ENCODE peak calls at places on chromosomes 12 and 14, in nine cellular contexts. G, L, F, K, I, S, P, Q and X are unnamed samples.

GRCh38 chr14:96512602-96513397 is 10.6 kb downstream of the PAPOLA start:
- DNase-seq in G (no peak), L (no peak), F (no peak), K (no peak), I (no peak), S (no peak), P (no peak), Q (no peak), X (no peak)

GRCh38 chr14:59331217-59331616 is 134.0 kb downstream of the GPR135 start:
- DNase-seq in G (no peak), L (no peak), F (no peak), K (no peak), I (peak; percentile 66), S (no peak), P (no peak), Q (no peak), X (no peak)

GRCh38 chr14:102605026-102605425 is 12.6 kb downstream of the RCOR1 start:
- DNase-seq in G (no peak), L (no peak), F (no peak), K (peak; percentile 45), I (no peak), S (no peak), P (no peak), Q (no peak), X (no peak)

GRCh38 chr12:538731-539539 is 79.2 kb downstream of the B4GALNT3 start:
- DNase-seq in G (peak; percentile 55), L (no peak), F (peak; percentile 82), K (peak; percentile 59), I (no peak), S (peak; percentile 53), P (peak; percentile 62), Q (no peak), X (no peak)

GRCh38 chr14:71478542-71478941 is 453.7 kb upstream of the RGS6 start:
- DNase-seq in G (peak; percentile 7), L (no peak), F (no peak), K (no peak), I (no peak), S (peak; percentile 71), P (peak; percentile 66), Q (no peak), X (no peak)

GRCh38 chr14:67580336-67581230 is 19.5 kb downstream of the PIGH start:
- DNase-seq in G (no peak), L (no peak), F (no peak), K (no peak), I (no peak), S (no peak), P (no peak), Q (no peak), X (no peak)

GRCh38 chr12:56629459-56630179 is 507 bp downstream of the BAZ2A start:
- DNase-seq in G (peak; percentile 42), L (no peak), F (no peak), K (peak; percentile 28), I (no peak), S (no peak), P (no peak), Q (no peak), X (peak; percentile 46)

GRCh38 chr12:132623072-132623869 is 4.7 kb downstream of the P2RX2 start:
- DNase-seq in G (no peak), L (no peak), F (no peak), K (no peak), I (no peak), S (no peak), P (no peak), Q (no peak), X (no peak)

DNA sequence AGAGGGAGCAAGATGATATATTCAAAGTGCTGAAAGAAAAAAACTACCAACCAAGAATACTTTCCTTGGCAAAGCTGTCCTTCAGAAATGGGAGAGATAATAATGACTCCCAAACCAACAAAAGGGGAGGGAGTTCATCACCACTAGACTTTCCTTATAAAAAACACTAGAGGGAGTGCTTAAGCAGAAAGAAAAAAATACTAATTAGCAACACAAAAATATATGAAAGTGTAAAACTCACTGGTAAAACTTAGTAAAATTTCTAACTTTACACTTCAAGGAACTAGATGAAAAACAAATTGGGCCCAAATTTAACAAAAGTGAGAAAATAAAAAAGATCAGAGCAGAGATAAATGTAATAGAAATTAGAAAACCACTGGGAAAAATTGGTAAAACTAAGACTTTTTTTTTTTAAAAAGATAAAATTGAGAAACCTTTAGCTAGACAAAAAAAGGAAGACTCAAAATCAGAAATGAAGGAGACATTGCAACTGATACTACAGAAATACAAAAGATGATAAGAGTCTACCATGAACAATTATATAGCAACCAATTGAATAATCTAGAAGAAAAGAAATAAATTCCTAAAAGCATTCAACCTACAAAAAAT is 60.4 kb upstream of the FAR2 start:
- DNase-seq in G (no peak), L (no peak), F (no peak), K (no peak), I (no peak), S (peak; percentile 58), P (no peak), Q (no peak), X (no peak)
- TF ChIP-seq CTCF in G (peak; percentile 46), L (peak; percentile 35), F (no peak), K (peak; percentile 28), I (peak; percentile 68), S (peak; percentile 52), P (peak; percentile 46), Q (peak; percentile 50), X (no peak)

GRCh38 chr12:105292705-105293104 is 37.8 kb upstream of the C12orf75 start:
- DNase-seq in G (no peak), L (no peak), F (no peak), K (no peak), I (no peak), S (peak; percentile 24), P (peak; percentile 19), Q (no peak), X (no peak)

GRCh38 chr12:105300883-105301282 is 29.6 kb upstream of the C12orf75 start:
- DNase-seq in G (no peak), L (no peak), F (no peak), K (no peak), I (no peak), S (no peak), P (no peak), Q (no peak), X (no peak)

GRCh38 chr12:105294164-105294563 is 36.3 kb upstream of the C12orf75 start:
- DNase-seq in G (no peak), L (no peak), F (no peak), K (no peak), I (no peak), S (no peak), P (no peak), Q (no peak), X (no peak)

GRCh38 chr12:105294886-105295479 is 35.5 kb upstream of the C12orf75 start:
- DNase-seq in G (no peak), L (no peak), F (no peak), K (no peak), I (no peak), S (no peak), P (no peak), Q (no peak), X (no peak)

DNA sequence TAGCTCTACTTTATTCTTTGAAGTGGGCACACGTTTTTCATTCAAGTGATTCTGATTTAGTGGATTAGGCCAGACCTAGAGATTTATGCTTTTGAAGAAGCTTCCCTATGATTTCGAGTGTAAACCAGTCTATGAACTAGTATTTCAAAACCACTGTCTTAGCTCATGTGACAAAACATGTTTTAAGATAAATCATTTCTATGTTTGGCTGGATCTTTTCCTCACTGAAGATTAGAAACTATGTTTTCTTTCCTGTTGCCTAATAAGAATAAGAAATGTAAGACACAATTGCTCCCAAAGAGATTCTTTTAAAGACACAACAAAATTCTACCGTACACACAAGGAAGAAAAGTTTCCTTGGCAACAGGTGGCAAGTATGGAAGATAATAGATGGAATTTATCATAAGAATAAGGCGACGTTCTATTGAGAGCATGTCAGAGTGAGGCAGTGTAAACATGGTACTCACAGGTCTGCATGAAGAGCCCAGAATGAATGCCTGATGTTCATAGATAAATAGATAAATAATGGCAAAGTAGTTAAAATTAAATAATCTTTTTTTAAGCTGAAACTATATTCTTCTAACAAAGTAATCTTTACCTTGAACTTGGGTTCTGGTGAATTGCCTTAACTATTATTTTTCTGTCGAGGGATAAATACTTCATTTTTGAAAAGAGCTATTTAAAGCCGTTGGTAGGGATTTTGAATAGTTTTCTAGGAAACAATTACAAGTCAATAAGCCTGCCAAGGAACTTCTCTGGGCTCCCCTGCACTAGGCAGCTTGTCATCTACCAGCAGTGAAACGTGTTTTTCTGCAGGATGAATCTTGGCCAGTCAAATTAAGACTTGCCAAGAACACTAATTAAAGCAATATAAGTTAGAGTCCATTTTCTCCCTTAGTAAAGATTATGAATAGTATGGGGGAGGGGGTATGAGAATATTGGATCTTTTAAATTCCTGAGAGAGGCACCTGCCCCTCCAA is 34.1 kb upstream of the C12orf75 start:
- DNase-seq in G (no peak), L (no peak), F (no peak), K (no peak), I (no peak), S (no peak), P (no peak), Q (no peak), X (no peak)
- TF ChIP-seq CTCF in G (no peak), L (no peak), F (no peak), K (no peak), I (no peak), S (no peak), P (no peak), Q (no peak), X (no peak)

GRCh38 chr14:90191154-90191553 is 65.2 kb upstream of the PSMC1 start:
- DNase-seq in G (no peak), L (no peak), F (peak; percentile 29), K (no peak), I (no peak), S (no peak), P (no peak), Q (no peak), X (no peak)

GRCh38 chr14:90194706-90195105 is 61.6 kb upstream of the PSMC1 start:
- DNase-seq in G (no peak), L (no peak), F (no peak), K (no peak), I (no peak), S (no peak), P (no peak), Q (no peak), X (no peak)

GRCh38 chr14:90198541-90198940 is 57.8 kb upstream of the PSMC1 start:
- DNase-seq in G (no peak), L (no peak), F (no peak), K (no peak), I (no peak), S (no peak), P (no peak), Q (no peak), X (no peak)

GRCh38 chr14:90191585-90191984 is 64.8 kb upstream of the PSMC1 start:
- DNase-seq in G (no peak), L (no peak), F (no peak), K (no peak), I (no peak), S (no peak), P (no peak), Q (no peak), X (no peak)

DNA sequence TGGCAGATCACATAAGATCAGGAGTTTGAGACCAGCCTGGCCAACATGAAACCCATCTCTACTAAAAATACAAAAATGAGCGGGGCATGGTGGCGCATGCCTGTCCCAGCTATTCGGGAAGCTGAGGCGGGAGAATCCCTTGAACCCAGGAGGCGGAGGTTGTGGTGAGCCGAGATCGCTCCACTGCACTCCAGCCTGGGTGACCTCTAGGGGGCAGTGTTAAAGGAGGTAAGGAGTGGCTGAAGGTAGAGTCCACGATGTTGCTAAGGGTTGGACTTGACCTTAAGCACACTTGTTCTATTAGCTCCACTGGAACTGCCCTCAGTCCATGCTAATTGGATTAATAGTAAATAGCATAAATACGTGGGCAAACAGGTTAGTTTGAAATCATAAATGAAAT is 62.4 kb upstream of the PSMC1 start:
- DNase-seq in G (no peak), L (no peak), F (no peak), K (no peak), I (peak; percentile 62), S (no peak), P (no peak), Q (no peak), X (no peak)
- TF ChIP-seq CTCF in G (peak; percentile 28), L (peak; percentile 38), F (no peak), K (peak; percentile 11), I (peak; percentile 76), S (peak; percentile 18), P (no peak), Q (no peak), X (no peak)

GRCh38 chr14:63091394-63091996 is 46.2 kb upstream of the KCNH5 start:
- DNase-seq in G (no peak), L (no peak), F (no peak), K (no peak), I (no peak), S (no peak), P (no peak), Q (no peak), X (no peak)
- TF ChIP-seq CTCF in G (no peak), L (no peak), F (no peak), K (no peak), I (peak; percentile 54), S (no peak), P (no peak), Q (no peak), X (no peak)